ENCODE peak calls at places on chromosomes 16 and 17, in nine cellular contexts. One of them, this sample, is unnamed.

GRCh38 chr17:74663566-74663965 is 40.0 kb upstream of the CD300E start:
- DNase-seq in AG04450: no peak
- DNase-seq in substantia nigra: no peak
- DNase-seq in transverse colon: no peak
- DNase-seq in A549: no peak
- DNase-seq in CD8-positive, alpha-beta T cell: no peak
- DNase-seq in tibial artery: no peak
- DNase-seq in lung: no peak
- DNase-seq in PC-9: no peak
- DNase-seq in this sample: no peak

GRCh38 chr16:49631521-49632041 is 224.3 kb downstream of the ZNF423 start:
- DNase-seq in tibial artery: peak
- DNase-seq in substantia nigra: no peak
- DNase-seq in CD8-positive, alpha-beta T cell: no peak
- DNase-seq in A549: no peak
- DNase-seq in transverse colon: no peak
- DNase-seq in PC-9: no peak
- DNase-seq in AG04450: no peak
- DNase-seq in lung: no peak
- DNase-seq in this sample: no peak

GRCh38 chr17:78079253-78079652 is 49.3 kb downstream of the TMC6 start:
- DNase-seq in AG04450: no peak
- DNase-seq in tibial artery: no peak
- DNase-seq in lung: no peak
- DNase-seq in CD8-positive, alpha-beta T cell: no peak
- DNase-seq in A549: no peak
- DNase-seq in PC-9: no peak
- DNase-seq in substantia nigra: no peak
- DNase-seq in transverse colon: no peak
- DNase-seq in this sample: no peak

GRCh38 chr16:54945063-54945462 is 14.4 kb downstream of the IRX5 start:
- DNase-seq in transverse colon: no peak
- DNase-seq in lung: no peak
- DNase-seq in tibial artery: no peak
- DNase-seq in CD8-positive, alpha-beta T cell: no peak
- DNase-seq in substantia nigra: no peak
- DNase-seq in A549: no peak
- DNase-seq in AG04450: no peak
- DNase-seq in PC-9: no peak
- DNase-seq in this sample: no peak

GRCh38 chr16:67530013-67530939 is 1.6 kb downstream of the RIPOR1 start:
- DNase-seq in lung: peak
- DNase-seq in A549: no peak
- DNase-seq in PC-9: peak
- DNase-seq in AG04450: no peak
- DNase-seq in transverse colon: peak
- DNase-seq in tibial artery: peak
- DNase-seq in substantia nigra: peak
- DNase-seq in CD8-positive, alpha-beta T cell: no peak
- DNase-seq in this sample: no peak

GRCh38 chr16:65510850-65511249 is 389.0 kb upstream of the CDH11 start:
- DNase-seq in AG04450: no peak
- DNase-seq in transverse colon: no peak
- DNase-seq in CD8-positive, alpha-beta T cell: no peak
- DNase-seq in substantia nigra: no peak
- DNase-seq in PC-9: no peak
- DNase-seq in lung: no peak
- DNase-seq in tibial artery: no peak
- DNase-seq in A549: no peak
- DNase-seq in this sample: no peak

GRCh38 chr17:15291674-15292361 is 26.7 kb upstream of the PMP22 start:
- DNase-seq in CD8-positive, alpha-beta T cell: no peak
- DNase-seq in lung: peak
- DNase-seq in PC-9: no peak
- DNase-seq in tibial artery: no peak
- DNase-seq in transverse colon: no peak
- DNase-seq in A549: no peak
- DNase-seq in substantia nigra: no peak
- DNase-seq in AG04450: no peak
- DNase-seq in this sample: no peak

GRCh38 chr17:2909164-2909852 is 113.1 kb downstream of the RAP1GAP2 start:
- DNase-seq in transverse colon: peak
- DNase-seq in tibial artery: no peak
- DNase-seq in AG04450: no peak
- DNase-seq in lung: no peak
- DNase-seq in CD8-positive, alpha-beta T cell: no peak
- DNase-seq in A549: no peak
- DNase-seq in substantia nigra: no peak
- DNase-seq in PC-9: no peak
- DNase-seq in this sample: no peak

GRCh38 chr17:70584255-70584654 is 414.9 kb downstream of the KCNJ2 start:
- DNase-seq in PC-9: no peak
- DNase-seq in transverse colon: no peak
- DNase-seq in tibial artery: no peak
- DNase-seq in lung: no peak
- DNase-seq in CD8-positive, alpha-beta T cell: no peak
- DNase-seq in AG04450: no peak
- DNase-seq in substantia nigra: no peak
- DNase-seq in A549: no peak
- DNase-seq in this sample: no peak

GRCh38 chr17:33730131-33730530 is 437.0 kb upstream of the ASIC2 start:
- DNase-seq in transverse colon: no peak
- DNase-seq in AG04450: no peak
- DNase-seq in tibial artery: no peak
- DNase-seq in A549: no peak
- DNase-seq in PC-9: no peak
- DNase-seq in CD8-positive, alpha-beta T cell: no peak
- DNase-seq in substantia nigra: no peak
- DNase-seq in lung: no peak
- DNase-seq in this sample: no peak

GRCh38 chr16:28985206-28985605 is 354 bp downstream of the LAT start:
- DNase-seq in PC-9: no peak
- DNase-seq in lung: no peak
- DNase-seq in tibial artery: no peak
- DNase-seq in transverse colon: no peak
- DNase-seq in CD8-positive, alpha-beta T cell: no peak
- DNase-seq in A549: no peak
- DNase-seq in substantia nigra: no peak
- DNase-seq in AG04450: no peak
- DNase-seq in this sample: no peak

GRCh38 chr17:77391668-77392375 is 251.1 kb downstream of the SEC14L1 start:
- DNase-seq in lung: no peak
- DNase-seq in CD8-positive, alpha-beta T cell: no peak
- DNase-seq in PC-9: peak
- DNase-seq in A549: peak
- DNase-seq in AG04450: peak
- DNase-seq in transverse colon: peak
- DNase-seq in tibial artery: peak
- DNase-seq in substantia nigra: no peak
- DNase-seq in this sample: no peak

GRCh38 chr17:1643293-1643998 is 2.1 kb downstream of the SCARF1 start:
- DNase-seq in tibial artery: no peak
- DNase-seq in substantia nigra: no peak
- DNase-seq in PC-9: peak
- DNase-seq in transverse colon: peak
- DNase-seq in A549: peak
- DNase-seq in lung: peak
- DNase-seq in CD8-positive, alpha-beta T cell: peak
- DNase-seq in AG04450: no peak
- DNase-seq in this sample: no peak

GRCh38 chr17:58665946-58666857 is 25.6 kb downstream of the TEX14 start:
- DNase-seq in PC-9: no peak
- DNase-seq in lung: no peak
- DNase-seq in tibial artery: no peak
- DNase-seq in substantia nigra: no peak
- DNase-seq in CD8-positive, alpha-beta T cell: no peak
- DNase-seq in A549: peak
- DNase-seq in AG04450: no peak
- DNase-seq in transverse colon: no peak
- DNase-seq in this sample: no peak
- H3K27ac ChIP-seq in PC-9: no peak
- H3K27ac ChIP-seq in lung: no peak
- H3K27ac ChIP-seq in tibial artery: no peak
- H3K27ac ChIP-seq in substantia nigra: peak
- H3K27ac ChIP-seq in CD8-positive, alpha-beta T cell: no peak
- H3K27ac ChIP-seq in A549: peak
- H3K27ac ChIP-seq in AG04450: no peak
- H3K27ac ChIP-seq in transverse colon: no peak
- H3K27ac ChIP-seq in this sample: peak

GRCh38 chr17:17107281-17107680 is 65.0 kb downstream of the MPRIP start:
- DNase-seq in AG04450: no peak
- DNase-seq in tibial artery: no peak
- DNase-seq in CD8-positive, alpha-beta T cell: no peak
- DNase-seq in substantia nigra: no peak
- DNase-seq in lung: no peak
- DNase-seq in PC-9: no peak
- DNase-seq in transverse colon: no peak
- DNase-seq in A549: no peak
- DNase-seq in this sample: no peak
- H3K27ac ChIP-seq in AG04450: no peak
- H3K27ac ChIP-seq in tibial artery: peak
- H3K27ac ChIP-seq in CD8-positive, alpha-beta T cell: no peak
- H3K27ac ChIP-seq in substantia nigra: peak
- H3K27ac ChIP-seq in lung: no peak
- H3K27ac ChIP-seq in PC-9: peak
- H3K27ac ChIP-seq in transverse colon: peak
- H3K27ac ChIP-seq in A549: peak
- H3K27ac ChIP-seq in this sample: peak

GRCh38 chr16:78932395-78932794 is 668.1 kb downstream of the MAF start:
- DNase-seq in tibial artery: no peak
- DNase-seq in transverse colon: no peak
- DNase-seq in substantia nigra: no peak
- DNase-seq in AG04450: no peak
- DNase-seq in CD8-positive, alpha-beta T cell: no peak
- DNase-seq in A549: no peak
- DNase-seq in lung: no peak
- DNase-seq in PC-9: no peak
- DNase-seq in this sample: no peak
- H3K27ac ChIP-seq in tibial artery: no peak
- H3K27ac ChIP-seq in transverse colon: no peak
- H3K27ac ChIP-seq in substantia nigra: no peak
- H3K27ac ChIP-seq in AG04450: no peak
- H3K27ac ChIP-seq in CD8-positive, alpha-beta T cell: no peak
- H3K27ac ChIP-seq in A549: no peak
- H3K27ac ChIP-seq in lung: no peak
- H3K27ac ChIP-seq in PC-9: no peak
- H3K27ac ChIP-seq in this sample: no peak

GRCh38 chr16:21639493-21639892 is 12.9 kb downstream of the IGSF6 start:
- DNase-seq in PC-9: no peak
- DNase-seq in substantia nigra: no peak
- DNase-seq in tibial artery: no peak
- DNase-seq in lung: no peak
- DNase-seq in AG04450: no peak
- DNase-seq in CD8-positive, alpha-beta T cell: no peak
- DNase-seq in A549: no peak
- DNase-seq in transverse colon: no peak
- DNase-seq in this sample: no peak

GRCh38 chr16:21637032-21637968 is 15.1 kb downstream of the IGSF6 start:
- DNase-seq in A549: peak
- DNase-seq in substantia nigra: no peak
- DNase-seq in PC-9: no peak
- DNase-seq in tibial artery: no peak
- DNase-seq in AG04450: no peak
- DNase-seq in CD8-positive, alpha-beta T cell: no peak
- DNase-seq in lung: no peak
- DNase-seq in transverse colon: no peak
- DNase-seq in this sample: no peak

GRCh38 chr16:21643787-21644186 is 8.6 kb downstream of the IGSF6 start:
- DNase-seq in tibial artery: no peak
- DNase-seq in AG04450: no peak
- DNase-seq in lung: no peak
- DNase-seq in CD8-positive, alpha-beta T cell: no peak
- DNase-seq in transverse colon: no peak
- DNase-seq in PC-9: no peak
- DNase-seq in substantia nigra: no peak
- DNase-seq in A549: no peak
- DNase-seq in this sample: no peak

GRCh38 chr16:21634216-21634615 is 18.2 kb downstream of the IGSF6 start:
- DNase-seq in A549: no peak
- DNase-seq in transverse colon: no peak
- DNase-seq in tibial artery: no peak
- DNase-seq in PC-9: peak
- DNase-seq in AG04450: no peak
- DNase-seq in lung: no peak
- DNase-seq in CD8-positive, alpha-beta T cell: no peak
- DNase-seq in substantia nigra: no peak
- DNase-seq in this sample: no peak

DNA sequence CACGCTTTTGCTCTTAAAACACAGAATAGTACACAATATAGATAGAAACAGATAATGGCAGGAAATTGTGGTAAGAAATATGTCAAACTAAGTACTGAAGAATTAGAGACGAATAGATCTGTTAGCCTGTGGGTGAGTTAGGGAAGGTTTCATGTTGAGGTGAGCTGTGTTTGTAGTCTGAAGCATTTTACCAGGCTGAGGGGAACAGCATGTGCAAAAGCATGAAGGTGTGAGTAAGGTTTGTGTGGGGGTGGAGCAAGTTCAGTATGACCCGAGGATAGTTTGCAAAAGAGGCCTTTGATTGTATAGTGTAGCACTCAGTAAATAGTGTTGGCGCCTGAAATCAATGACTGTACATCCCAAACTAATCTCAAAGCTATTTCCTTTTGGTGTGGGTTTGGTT is 13.8 kb downstream of the IGSF6 start:
- DNase-seq in PC-9: no peak
- DNase-seq in CD8-positive, alpha-beta T cell: no peak
- DNase-seq in substantia nigra: no peak
- DNase-seq in tibial artery: no peak
- DNase-seq in AG04450: no peak
- DNase-seq in A549: no peak
- DNase-seq in transverse colon: no peak
- DNase-seq in lung: no peak
- DNase-seq in this sample: no peak
- H3K27ac ChIP-seq in PC-9: peak
- H3K27ac ChIP-seq in CD8-positive, alpha-beta T cell: peak
- H3K27ac ChIP-seq in substantia nigra: no peak
- H3K27ac ChIP-seq in tibial artery: no peak
- H3K27ac ChIP-seq in AG04450: no peak
- H3K27ac ChIP-seq in A549: no peak
- H3K27ac ChIP-seq in transverse colon: no peak
- H3K27ac ChIP-seq in lung: no peak
- H3K27ac ChIP-seq in this sample: no peak

GRCh38 chr16:75250089-75250808 is 1.2 kb downstream of the BCAR1 start:
- DNase-seq in AG04450: no peak
- DNase-seq in PC-9: peak
- DNase-seq in tibial artery: peak
- DNase-seq in substantia nigra: no peak
- DNase-seq in lung: peak
- DNase-seq in transverse colon: peak
- DNase-seq in CD8-positive, alpha-beta T cell: no peak
- DNase-seq in A549: no peak
- DNase-seq in this sample: no peak
- H3K27ac ChIP-seq in AG04450: peak
- H3K27ac ChIP-seq in PC-9: peak
- H3K27ac ChIP-seq in tibial artery: peak
- H3K27ac ChIP-seq in substantia nigra: peak
- H3K27ac ChIP-seq in lung: peak
- H3K27ac ChIP-seq in transverse colon: peak
- H3K27ac ChIP-seq in CD8-positive, alpha-beta T cell: no peak
- H3K27ac ChIP-seq in A549: peak
- H3K27ac ChIP-seq in this sample: peak

GRCh38 chr16:48511071-48511540 is 98.9 kb downstream of the N4BP1 start:
- DNase-seq in CD8-positive, alpha-beta T cell: no peak
- DNase-seq in substantia nigra: no peak
- DNase-seq in tibial artery: peak
- DNase-seq in A549: no peak
- DNase-seq in transverse colon: no peak
- DNase-seq in AG04450: peak
- DNase-seq in lung: no peak
- DNase-seq in PC-9: no peak
- DNase-seq in this sample: no peak
- H3K27ac ChIP-seq in CD8-positive, alpha-beta T cell: no peak
- H3K27ac ChIP-seq in substantia nigra: no peak
- H3K27ac ChIP-seq in tibial artery: no peak
- H3K27ac ChIP-seq in A549: no peak
- H3K27ac ChIP-seq in transverse colon: no peak
- H3K27ac ChIP-seq in AG04450: no peak
- H3K27ac ChIP-seq in lung: no peak
- H3K27ac ChIP-seq in PC-9: no peak
- H3K27ac ChIP-seq in this sample: no peak

This sample was measured in caudate nucleus.